ENCODE peak calls at places on chromosome 5, in nine cellular contexts. L, U, Y, W, T, H, J, F and Z are unnamed samples.

GRCh38 chr5:77337716-77338115 is 127.2 kb downstream of the PDE8B start:
- DNase-seq in L (peak), U (no peak), Y (no peak), W (no peak), T (peak), H (no peak), J (no peak), F (no peak), Z (no peak)

GRCh38 chr5:73519531-73520283 is 21.5 kb downstream of the BTF3 start:
- DNase-seq in L (peak), U (peak), Y (no peak), W (peak), T (peak), H (peak), J (peak), F (no peak), Z (peak)

GRCh38 chr5:36606052-36606436 is 362 bp upstream of the SLC1A3 start:
- DNase-seq in L (no peak), U (no peak), Y (no peak), W (no peak), T (no peak), H (no peak), J (no peak), F (no peak), Z (no peak)

GRCh38 chr5:59640411-59640810 is 253.1 kb downstream of the PDE4D start:
- DNase-seq in L (no peak), U (no peak), Y (no peak), W (no peak), T (no peak), H (no peak), J (no peak), F (no peak), Z (no peak)

GRCh38 chr5:82985763-82986162 is 91.4 kb downstream of the TMEM167A start:
- DNase-seq in L (no peak), U (no peak), Y (no peak), W (no peak), T (no peak), H (no peak), J (no peak), F (no peak), Z (no peak)

GRCh38 chr5:175822225-175822624 is 49.2 kb upstream of the CPLX2 start:
- DNase-seq in L (no peak), U (no peak), Y (no peak), W (no peak), T (no peak), H (no peak), J (no peak), F (no peak), Z (no peak)

GRCh38 chr5:100668511-100668910 is 133.3 kb downstream of the FAM174A start:
- DNase-seq in L (no peak), U (no peak), Y (no peak), W (no peak), T (no peak), H (no peak), J (no peak), F (no peak), Z (no peak)

GRCh38 chr5:76733049-76733417 is 17.1 kb downstream of the F2R start:
- DNase-seq in L (no peak), U (peak), Y (no peak), W (no peak), T (no peak), H (peak), J (no peak), F (no peak), Z (no peak)

GRCh38 chr5:31119938-31120641 is 73.4 kb upstream of the CDH6 start:
- DNase-seq in L (no peak), U (no peak), Y (no peak), W (no peak), T (no peak), H (no peak), J (no peak), F (no peak), Z (no peak)

GRCh38 chr5:24905123-24905522 is 260.3 kb upstream of the CDH10 start:
- DNase-seq in L (no peak), U (no peak), Y (no peak), W (no peak), T (no peak), H (no peak), J (no peak), F (no peak), Z (no peak)

GRCh38 chr5:65100846-65101678 is 332.3 kb downstream of the CWC27 start:
- DNase-seq in L (peak), U (peak), Y (no peak), W (peak), T (peak), H (peak), J (peak), F (no peak), Z (no peak)

GRCh38 chr5:32543291-32543690 is 42.1 kb upstream of the SUB1 start:
- DNase-seq in L (no peak), U (no peak), Y (no peak), W (no peak), T (no peak), H (no peak), J (no peak), F (no peak), Z (no peak)

GRCh38 chr5:124080256-124080655 is 568.3 kb downstream of the CSNK1G3 start:
- DNase-seq in L (no peak), U (no peak), Y (no peak), W (no peak), T (no peak), H (no peak), J (no peak), F (no peak), Z (no peak)

GRCh38 chr5:96067251-96067650 is 105.6 kb upstream of the ELL2 start:
- DNase-seq in L (no peak), U (no peak), Y (no peak), W (no peak), T (no peak), H (no peak), J (no peak), F (no peak), Z (no peak)

GRCh38 chr5:170809551-170809950 is 26.0 kb downstream of the GABRP start:
- DNase-seq in L (peak), U (peak), Y (no peak), W (no peak), T (peak), H (peak), J (peak), F (no peak), Z (no peak)

GRCh38 chr5:170774831-170775230 is 8.7 kb upstream of the GABRP start:
- DNase-seq in L (no peak), U (no peak), Y (no peak), W (no peak), T (peak), H (no peak), J (no peak), F (no peak), Z (no peak)

GRCh38 chr5:1709186-1709803 is 90.3 kb downstream of the MRPL36 start:
- DNase-seq in L (no peak), U (no peak), Y (no peak), W (peak), T (peak), H (no peak), J (no peak), F (no peak), Z (no peak)

GRCh38 chr5:143338658-143339366 is 64.7 kb downstream of the NR3C1 start:
- DNase-seq in L (no peak), U (no peak), Y (no peak), W (no peak), T (no peak), H (no peak), J (no peak), F (no peak), Z (no peak)

GRCh38 chr5:160289356-160289651 is 23.1 kb downstream of the CCNJL start:
- DNase-seq in L (no peak), U (no peak), Y (no peak), W (no peak), T (no peak), H (no peak), J (no peak), F (no peak), Z (no peak)
- TF ChIP-seq POLR2AphosphoS5 in L (no peak), U (no peak), Y (no peak), W (no peak), T (no peak), H (no peak), J (no peak), F (no peak), Z (no peak)

DNA sequence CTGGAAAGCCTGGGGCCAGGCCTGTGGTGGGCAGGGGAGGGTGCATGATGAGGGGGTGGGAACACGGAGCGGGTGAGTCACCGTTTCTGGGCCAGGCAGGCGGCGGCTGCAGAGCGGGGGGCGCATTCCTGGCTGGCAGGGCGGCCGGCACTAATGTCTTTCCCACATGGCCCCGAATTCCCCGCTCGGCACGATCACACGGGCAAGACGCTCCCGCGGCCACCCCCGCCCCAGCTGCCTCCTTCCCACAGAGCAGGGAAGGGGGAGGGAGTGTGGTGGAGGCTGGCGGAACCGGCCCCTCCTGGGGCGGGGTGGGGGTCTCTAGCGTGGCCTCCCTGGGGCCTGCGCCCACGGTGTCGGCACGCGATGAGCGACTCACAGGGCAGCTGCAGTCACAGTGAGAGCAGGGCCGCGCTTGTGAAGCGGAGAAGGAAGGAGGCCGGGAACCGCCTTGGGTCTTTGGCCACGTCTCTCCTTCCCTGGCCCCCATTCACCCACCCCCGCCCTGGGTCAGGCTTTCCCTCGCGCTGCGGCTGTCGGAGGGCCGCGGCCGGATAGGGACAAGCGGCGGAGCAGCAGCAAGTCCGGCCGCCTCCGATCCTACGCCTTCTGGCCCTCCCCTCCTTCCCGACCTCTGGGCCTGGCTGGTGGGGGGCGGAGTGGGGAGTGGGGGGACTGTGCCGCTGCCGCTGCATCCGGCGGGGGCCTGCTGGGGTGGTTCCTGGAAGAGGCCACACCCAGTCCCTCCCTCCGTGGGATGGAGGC is 48.9 kb downstream of the CXXC5 start:
- DNase-seq in L (peak), U (peak), Y (peak), W (no peak), T (peak), H (peak), J (peak), F (no peak), Z (no peak)
- TF ChIP-seq POLR2AphosphoS5 in L (peak), U (no peak), Y (peak), W (no peak), T (peak), H (peak), J (no peak), F (no peak), Z (no peak)

DNA sequence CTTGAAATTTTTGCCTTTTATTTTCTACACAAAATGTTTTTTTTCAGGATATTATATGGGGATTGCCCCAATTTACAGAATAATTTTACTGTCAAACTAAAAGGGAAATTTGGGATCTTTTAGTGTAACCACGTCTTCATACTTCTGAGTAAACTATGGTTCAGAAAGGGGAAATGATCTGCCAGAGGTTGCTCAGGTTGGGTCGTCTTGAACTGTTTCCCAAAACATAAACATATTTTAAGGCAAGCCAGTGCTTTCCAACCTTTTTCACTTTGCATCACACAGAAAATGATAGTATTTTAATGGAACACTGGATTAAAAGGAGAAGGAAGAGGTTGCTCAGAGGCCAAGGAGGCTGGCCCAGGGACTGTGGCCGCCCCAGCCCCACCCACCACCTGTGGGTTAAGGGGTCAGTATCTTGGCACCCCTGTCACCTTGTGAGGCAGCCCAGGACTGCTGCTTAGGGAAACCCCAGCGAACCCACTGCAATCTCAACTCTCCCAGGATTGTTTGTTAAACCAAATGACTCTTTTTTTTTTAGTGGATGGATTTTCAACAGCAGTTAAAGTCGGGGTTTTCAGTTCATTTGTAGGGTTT is 142.7 kb upstream of the DHFR start:
- DNase-seq in L (no peak), U (no peak), Y (no peak), W (no peak), T (no peak), H (no peak), J (no peak), F (no peak), Z (no peak)
- TF ChIP-seq POLR2AphosphoS5 in L (no peak), U (no peak), Y (no peak), W (no peak), T (no peak), H (no peak), J (no peak), F (no peak), Z (no peak)

DNA sequence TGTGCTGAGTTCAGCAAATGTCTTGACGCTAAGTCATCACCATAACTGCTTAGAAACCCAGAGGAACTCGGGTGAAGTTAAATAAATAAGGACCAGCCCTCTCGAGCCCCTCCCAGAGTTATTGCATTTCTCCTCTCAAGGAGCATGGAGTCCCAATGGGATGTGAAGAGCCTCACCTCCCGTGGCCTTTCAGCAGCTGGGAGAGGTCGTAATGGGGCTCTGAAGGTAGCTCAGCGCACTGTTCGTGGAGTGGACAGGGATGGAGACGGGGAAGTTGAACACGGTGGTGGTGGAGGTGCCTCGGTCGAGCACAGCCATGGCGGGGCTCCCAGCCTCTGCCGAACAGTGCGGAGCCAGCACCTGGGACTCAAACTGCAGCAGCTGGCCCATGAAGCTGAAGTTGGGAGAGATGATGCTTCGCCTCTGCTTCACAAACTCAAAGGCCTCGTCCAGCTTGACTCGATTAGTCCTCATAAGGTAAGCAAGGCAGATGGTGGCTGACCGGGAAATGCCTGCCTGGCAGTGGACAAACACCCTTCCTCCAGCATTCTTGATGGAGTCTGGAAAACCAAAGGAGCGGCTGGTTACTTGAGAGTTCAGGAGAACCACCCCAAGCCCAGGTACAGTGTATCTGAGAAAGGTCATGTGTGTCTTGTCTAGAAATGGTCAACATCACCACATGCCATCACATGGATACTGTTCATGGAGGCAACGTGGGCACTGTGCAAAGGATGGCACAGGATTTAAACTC is 2.2 kb downstream of the DUSP1 start:
- DNase-seq in L (no peak), U (peak), Y (no peak), W (no peak), T (no peak), H (peak), J (peak), F (no peak), Z (no peak)
- TF ChIP-seq POLR2AphosphoS5 in L (no peak), U (peak), Y (peak), W (peak), T (no peak), H (peak), J (peak), F (no peak), Z (no peak)

DNA sequence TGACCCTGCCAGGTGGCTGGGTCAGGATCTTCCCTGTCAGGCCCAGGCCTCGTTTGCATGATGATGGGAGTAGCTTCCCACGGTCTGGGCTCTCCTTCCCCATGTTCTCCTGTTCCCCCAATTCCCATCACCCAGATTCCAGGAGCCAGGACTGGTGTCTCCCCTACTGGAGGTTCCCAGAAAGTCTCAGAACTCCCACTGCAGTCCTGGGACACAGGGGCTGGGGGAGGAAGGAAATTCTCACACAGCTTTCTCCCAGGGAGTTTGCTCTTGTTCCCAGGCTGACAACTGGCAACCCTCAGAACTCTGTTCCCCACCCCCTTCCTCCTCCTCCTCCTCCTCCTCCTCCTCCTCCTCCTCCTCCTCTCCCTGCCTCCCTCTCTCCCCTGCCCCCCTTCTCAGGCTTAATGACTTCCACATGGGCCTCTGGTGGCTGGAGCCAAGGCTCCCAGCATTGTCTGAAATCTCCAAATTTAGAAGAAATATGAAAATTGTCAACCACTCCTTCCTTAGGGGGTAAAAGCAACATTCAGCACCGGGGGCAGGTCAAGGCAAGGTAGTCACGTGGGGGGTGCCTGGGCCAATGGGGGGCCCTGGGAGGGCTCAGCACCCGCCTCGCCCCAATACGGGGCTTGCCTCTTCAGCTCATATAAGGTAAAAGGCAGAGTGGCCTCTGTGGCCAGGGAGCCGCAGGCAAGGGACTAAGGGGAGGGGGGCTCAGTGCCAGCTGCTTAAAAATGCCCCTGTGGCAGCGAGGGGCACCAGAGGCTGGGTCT is 27.3 kb upstream of the IL17B start:
- DNase-seq in L (peak), U (no peak), Y (peak), W (no peak), T (peak), H (peak), J (no peak), F (no peak), Z (no peak)
- TF ChIP-seq POLR2AphosphoS5 in L (peak), U (peak), Y (peak), W (no peak), T (no peak), H (peak), J (peak), F (no peak), Z (no peak)